ENCODE peak calls at places on chromosomes 11 and 22, in eight cellular contexts. D, L, T, C, V, N, E and S are unnamed samples.
A peak's percentile ranks its signal among the peaks of the same experiment; 100 is the strongest.

GRCh38 chr11:32935462-32936029 is 42.9 kb downstream of the QSER1 start:
- DNase-seq in D (no peak), L (no peak), T (no peak), C (no peak), V (no peak), N (no peak), E (no peak), S (no peak)

GRCh38 chr11:131816046-131816445 is 445.6 kb downstream of the NTM start:
- DNase-seq in D (no peak), L (no peak), T (no peak), C (no peak), V (no peak), N (no peak), E (no peak), S (no peak)

GRCh38 chr22:20128902-20129746 is 2.5 kb upstream of the ZDHHC8 start:
- DNase-seq in D (no peak), L (peak; percentile 68), T (no peak), C (peak; percentile 50), V (peak; percentile 74), N (no peak), E (no peak), S (no peak)

GRCh38 chr11:108538022-108538424 is 39.8 kb upstream of the POGLUT3 start:
- DNase-seq in D (no peak), L (no peak), T (no peak), C (no peak), V (no peak), N (no peak), E (no peak), S (no peak)

GRCh38 chr11:81432333-81432732 is 1301.3 kb downstream of the FAM181B start:
- DNase-seq in D (no peak), L (no peak), T (no peak), C (no peak), V (no peak), N (no peak), E (no peak), S (no peak)

GRCh38 chr22:47090591-47091240 is 328.3 kb downstream of the TBC1D22A start:
- DNase-seq in D (no peak), L (no peak), T (no peak), C (peak; percentile 47), V (no peak), N (no peak), E (no peak), S (no peak)

GRCh38 chr22:39431821-39432251 is 25.0 kb upstream of the MGAT3 start:
- DNase-seq in D (no peak), L (no peak), T (no peak), C (no peak), V (no peak), N (no peak), E (no peak), S (peak; percentile 22)

GRCh38 chr11:132125855-132126841 is 755.7 kb downstream of the NTM start:
- DNase-seq in D (no peak), L (peak; percentile 9), T (no peak), C (peak; percentile 52), V (no peak), N (no peak), E (peak; percentile 48), S (no peak)

GRCh38 chr11:39745401-39745800 is 1714.1 kb downstream of the LRRC4C start:
- DNase-seq in D (no peak), L (no peak), T (no peak), C (no peak), V (no peak), N (no peak), E (no peak), S (no peak)

GRCh38 chr11:67438121-67438902 is 830 bp upstream of the PTPRCAP start:
- DNase-seq in D (no peak), L (no peak), T (no peak), C (no peak), V (no peak), N (no peak), E (no peak), S (no peak)

GRCh38 chr11:104148696-104149095 is 15.3 kb downstream of the PDGFD start:
- DNase-seq in D (no peak), L (no peak), T (no peak), C (no peak), V (no peak), N (no peak), E (no peak), S (no peak)

GRCh38 chr11:104148074-104148473 is 15.9 kb downstream of the PDGFD start:
- DNase-seq in D (no peak), L (no peak), T (no peak), C (no peak), V (no peak), N (no peak), E (no peak), S (no peak)

GRCh38 chr11:104154296-104154695 is 9.7 kb downstream of the PDGFD start:
- DNase-seq in D (no peak), L (no peak), T (no peak), C (peak; percentile 28), V (no peak), N (no peak), E (no peak), S (no peak)

GRCh38 chr11:104152941-104153340 is 11.0 kb downstream of the PDGFD start:
- DNase-seq in D (no peak), L (no peak), T (no peak), C (no peak), V (no peak), N (no peak), E (no peak), S (no peak)

DNA sequence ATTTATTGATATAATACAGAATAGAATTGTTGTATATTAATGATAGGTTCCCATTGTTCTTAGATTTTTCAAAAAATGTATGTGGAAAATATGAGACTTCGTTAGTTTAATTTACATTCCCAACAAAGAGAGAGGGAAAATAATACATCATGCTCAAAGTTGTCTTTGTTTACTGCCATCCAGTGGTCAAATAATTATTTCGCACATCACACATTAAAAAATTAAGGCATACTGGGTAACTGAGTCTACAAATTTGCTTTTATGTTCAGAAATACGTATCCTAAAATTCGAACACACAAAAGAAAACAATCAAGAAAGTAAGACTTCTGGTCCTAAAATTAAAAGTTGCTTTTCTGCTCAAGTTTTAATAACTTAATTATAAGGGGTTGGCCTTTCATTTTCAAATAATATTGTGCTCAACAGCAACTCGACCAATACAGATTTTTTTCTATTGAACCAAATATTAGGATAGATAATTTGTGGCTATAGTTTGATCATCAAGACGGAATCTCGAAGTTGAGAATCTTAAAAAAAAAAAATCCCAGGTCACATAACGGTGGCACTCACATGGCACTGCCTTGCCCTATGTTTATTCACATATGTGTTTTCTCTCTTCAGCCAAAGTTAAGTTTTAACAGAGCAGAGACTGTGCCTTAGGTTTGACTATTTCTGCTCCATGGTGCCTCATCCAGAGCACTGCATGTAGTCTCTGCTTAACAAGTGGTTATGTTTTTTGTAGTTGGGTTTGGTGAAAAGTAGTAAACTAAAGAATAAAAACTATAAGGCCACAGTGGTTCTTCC is 12.3 kb downstream of the PDGFD start:
- DNase-seq in D (no peak), L (no peak), T (no peak), C (no peak), V (no peak), N (no peak), E (no peak), S (no peak)
- TF ChIP-seq CTCF in D (no peak), L (peak; percentile 25), T (peak; percentile 42), C (peak; percentile 54), V (peak; percentile 46), N (no peak), E (peak; percentile 59), S (no peak)

GRCh38 chr11:3353066-3353465 is 25.9 kb downstream of the ZNF195 start:
- DNase-seq in D (no peak), L (no peak), T (no peak), C (no peak), V (no peak), N (no peak), E (no peak), S (no peak)

GRCh38 chr11:3357994-3358676 is 20.8 kb downstream of the ZNF195 start:
- DNase-seq in D (no peak), L (no peak), T (no peak), C (no peak), V (no peak), N (no peak), E (no peak), S (no peak)

GRCh38 chr11:3359092-3359824 is 19.7 kb downstream of the ZNF195 start:
- DNase-seq in D (no peak), L (no peak), T (no peak), C (no peak), V (no peak), N (no peak), E (no peak), S (no peak)

GRCh38 chr11:3356858-3357257 is 22.1 kb downstream of the ZNF195 start:
- DNase-seq in D (no peak), L (no peak), T (no peak), C (no peak), V (no peak), N (no peak), E (no peak), S (no peak)

GRCh38 chr11:3357302-3357701 is 21.6 kb downstream of the ZNF195 start:
- DNase-seq in D (no peak), L (no peak), T (no peak), C (no peak), V (no peak), N (no peak), E (no peak), S (no peak)
- H3K9me3 ChIP-seq in D (peaks cover 25% of the 10 kb centered on the region), L (peaks cover 49% of the 10 kb centered on the region), T (peaks cover 17% of the 10 kb centered on the region), C (peaks cover 40% of the 10 kb centered on the region), V (no peaks in the 10 kb centered on the region), N (peaks cover 96% of the 10 kb centered on the region), E (peaks cover 29% of the 10 kb centered on the region), S (peaks cover 41% of the 10 kb centered on the region)

DNA sequence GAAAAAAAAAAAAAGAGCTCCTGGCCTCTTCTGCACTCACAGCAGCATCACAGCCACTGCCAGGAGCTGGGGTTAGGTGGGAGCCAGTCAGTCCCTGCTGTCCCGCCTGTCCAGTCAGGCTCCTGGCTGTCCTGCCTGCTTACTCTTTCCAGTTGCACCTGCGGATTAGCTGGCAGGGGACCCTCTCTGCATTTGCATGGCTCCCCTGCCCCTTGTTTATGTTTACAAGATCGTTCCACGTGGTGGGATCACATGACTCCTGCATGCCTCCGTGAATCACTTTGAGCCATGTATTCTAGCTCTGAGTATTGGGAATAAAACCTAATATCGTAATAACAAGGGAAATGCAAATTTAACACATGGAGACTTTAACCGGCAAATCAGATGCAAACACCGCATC is 36.8 kb upstream of the A4GALT start:
- DNase-seq in D (no peak), L (no peak), T (no peak), C (peak; percentile 55), V (no peak), N (no peak), E (no peak), S (no peak)
- H3K4me3 ChIP-seq in D (no peak overlapping the region), L (no peak overlapping the region), T (no peak overlapping the region), C (peak overlapping the region; percentile 24), V (no peak overlapping the region), N (no peak overlapping the region), E (no peak overlapping the region), S (no peak overlapping the region)

DNA sequence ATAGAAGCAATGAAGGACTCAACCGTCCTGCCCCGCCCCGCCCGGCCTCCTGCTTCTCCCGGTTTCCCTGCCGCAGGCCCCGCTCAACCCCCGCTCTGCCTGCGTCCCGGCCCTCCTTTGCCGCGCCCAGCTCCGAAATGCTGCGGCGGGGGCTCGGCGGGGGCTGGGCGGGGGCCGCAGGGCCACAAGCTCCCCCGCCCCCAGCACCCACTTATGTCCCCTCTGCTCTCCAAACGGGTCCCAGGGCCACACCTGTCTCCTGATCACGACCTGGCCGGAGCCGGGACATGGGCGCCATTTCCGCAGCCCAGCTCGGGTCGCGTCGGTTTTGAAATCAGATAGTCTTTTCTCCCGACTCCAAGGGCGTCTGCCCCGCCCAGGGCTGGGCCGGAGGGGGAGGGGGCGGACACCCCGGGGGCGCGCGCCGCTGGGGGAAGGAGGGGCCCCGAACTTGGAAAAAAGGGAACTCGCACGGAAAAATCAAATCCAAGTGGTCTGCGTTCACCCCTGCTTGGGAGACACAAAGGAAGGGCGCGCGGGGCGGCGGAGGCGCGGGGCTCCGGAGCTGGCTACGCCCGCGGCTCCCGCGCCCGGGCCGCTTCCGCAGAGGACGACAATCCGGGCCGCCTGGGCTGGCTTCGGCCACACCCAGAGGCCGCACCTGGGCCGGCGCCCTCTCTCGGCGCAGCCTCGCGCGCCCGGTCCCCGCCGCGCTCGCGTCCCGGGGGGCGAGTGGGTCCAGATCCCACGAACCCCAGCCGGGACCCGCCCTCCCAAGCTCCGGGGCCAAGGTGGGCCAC is 70.5 kb upstream of the EP300 start:
- DNase-seq in D (peak; percentile 82), L (peak; percentile 76), T (peak; percentile 68), C (peak; percentile 76), V (peak; percentile 70), N (peak; percentile 41), E (peak; percentile 68), S (peak; percentile 80)
- TF ChIP-seq CTCF in D (no peak), L (peak; percentile 10), T (no peak), C (no peak), V (no peak), N (peak; percentile 20), E (no peak), S (no peak)